ENCODE peak calls at places on chromosomes 1 and 21, in five cellular contexts. E, O, R, T and I are unnamed samples.

GRCh38 chr1:209659909-209660308 is 7.7 kb upstream of the LAMB3 start:
- DNase-seq in E (no peak), O (no peak), R (no peak), T (no peak), I (no peak)

GRCh38 chr1:45306319-45306718 is 20.4 kb upstream of the HPDL start:
- DNase-seq in E (no peak), O (no peak), R (no peak), T (no peak), I (no peak)

GRCh38 chr21:10418649-10419048 is 102.7 kb upstream of the TPTE start:
- DNase-seq in E (no peak), O (no peak), R (no peak), T (no peak), I (no peak)

GRCh38 chr1:29033829-29034466 is 89.8 kb downstream of the TMEM200B start:
- DNase-seq in E (no peak), O (peak; percentile 10), R (no peak), T (no peak), I (no peak)

GRCh38 chr21:26845066-26845749 is at the start of gene ADAMTS1:
- DNase-seq in E (no peak), O (peak; percentile 62), R (no peak), T (no peak), I (no peak)

GRCh38 chr1:245198755-245199516 is 44.2 kb downstream of the KIF26B start:
- DNase-seq in E (no peak), O (no peak), R (no peak), T (no peak), I (no peak)

GRCh38 chr1:17581389-17582123 is 42.1 kb downstream of the ARHGEF10L start:
- DNase-seq in E (no peak), O (no peak), R (no peak), T (no peak), I (no peak)

GRCh38 chr1:15350151-15350550 is 59.5 kb upstream of the EFHD2 start:
- DNase-seq in E (no peak), O (no peak), R (no peak), T (no peak), I (no peak)

GRCh38 chr1:151968058-151968457 is 25.6 kb downstream of the S100A10 start:
- DNase-seq in E (peak; percentile 27), O (no peak), R (no peak), T (no peak), I (peak; percentile 15)

GRCh38 chr21:41975391-41976272 is 21.8 kb upstream of the C2CD2 start:
- DNase-seq in E (no peak), O (no peak), R (no peak), T (no peak), I (no peak)

GRCh38 chr1:117540532-117540931 is 65.3 kb upstream of the TENT5C start:
- DNase-seq in E (no peak), O (no peak), R (no peak), T (no peak), I (no peak)

GRCh38 chr1:71809085-71809484 is 473.3 kb downstream of the NEGR1 start:
- DNase-seq in E (no peak), O (no peak), R (no peak), T (no peak), I (no peak)

GRCh38 chr1:175742790-175743459 is 470 bp downstream of the TNR start:
- DNase-seq in E (no peak), O (peak; percentile 13), R (peak; percentile 13), T (no peak), I (no peak)

GRCh38 chr1:215636258-215636965 is 69.3 kb downstream of the KCTD3 start:
- DNase-seq in E (no peak), O (peak; percentile 65), R (no peak), T (no peak), I (no peak)